ENCODE peak calls at places on chromosomes 12 and 14, in nine cellular contexts. I is tibial artery, Y is tibial nerve, R is heart right ventricle, P is ovary, S is lower lobe of right lung, J is neural progenitor cell, K is IMR-90, O is cardiac muscle cell. N is an unnamed sample. For H3K27me3 and H3K9me3, the result is how much of the 10 kb centered on the place peaks cover.

GRCh38 chr14:74905595-74906142 is 17.4 kb downstream of the RPS6KL1 start:
- DNase-seq in I (peak), Y (peak), R (peak), P (peak), S (peak), J (peak), K (peak), O (peak), N (peak)

GRCh38 chr12:116818341-116818856 is 62.8 kb downstream of the HRK start:
- DNase-seq in I (no peak), Y (peak), R (peak), P (peak), S (no peak), J (no peak), K (peak), O (peak), N (peak)

GRCh38 chr12:100481021-100481420 is 7.4 kb downstream of the NR1H4 start:
- DNase-seq in I (no peak), Y (no peak), R (no peak), P (no peak), S (no peak), J (no peak), K (no peak), O (no peak), N (no peak)

GRCh38 chr12:21296751-21297406 is 37.8 kb downstream of the SLCO1A2 start:
- DNase-seq in I (no peak), Y (no peak), R (no peak), P (no peak), S (no peak), J (peak), K (peak), O (peak), N (no peak)

GRCh38 chr12:13945641-13946040 is 35.8 kb downstream of the GRIN2B start:
- DNase-seq in I (no peak), Y (no peak), R (no peak), P (no peak), S (no peak), J (no peak), K (no peak), O (no peak), N (no peak)

GRCh38 chr14:86796221-86797074 is 1196.5 kb downstream of the GALC start:
- DNase-seq in I (no peak), Y (no peak), R (no peak), P (no peak), S (no peak), J (no peak), K (peak), O (peak), N (no peak)

GRCh38 chr12:79776111-79776510 is 85.3 kb upstream of the PAWR start:
- DNase-seq in I (no peak), Y (no peak), R (no peak), P (no peak), S (no peak), J (no peak), K (peak), O (peak), N (no peak)

GRCh38 chr12:113893221-113893620 is 72.9 kb downstream of the RBM19 start:
- DNase-seq in I (no peak), Y (no peak), R (no peak), P (no peak), S (no peak), J (no peak), K (no peak), O (no peak), N (no peak)

GRCh38 chr12:95545303-95545702 is 6.0 kb downstream of the USP44 start:
- DNase-seq in I (no peak), Y (no peak), R (no peak), P (no peak), S (no peak), J (no peak), K (no peak), O (no peak), N (no peak)

GRCh38 chr12:3560295-3560620 is 69.3 kb downstream of the PRMT8 start:
- DNase-seq in I (peak), Y (no peak), R (no peak), P (no peak), S (no peak), J (no peak), K (no peak), O (no peak), N (no peak)

GRCh38 chr12:82510386-82510785 is 152.1 kb downstream of the METTL25 start:
- DNase-seq in I (no peak), Y (no peak), R (no peak), P (no peak), S (no peak), J (no peak), K (no peak), O (no peak), N (no peak)

GRCh38 chr12:47987411-47988072 is 16.7 kb downstream of the COL2A1 start:
- DNase-seq in I (no peak), Y (no peak), R (no peak), P (no peak), S (no peak), J (no peak), K (peak), O (peak), N (no peak)

GRCh38 chr14:72948481-72949138 is 22.3 kb downstream of the DCAF4 start:
- DNase-seq in I (peak), Y (peak), R (peak), P (peak), S (peak), J (peak), K (peak), O (peak), N (peak)

GRCh38 chr12:2395352-2395977 is 342.7 kb downstream of the CACNA1C start:
- DNase-seq in I (no peak), Y (peak), R (peak), P (no peak), S (peak), J (peak), K (peak), O (peak), N (peak)

GRCh38 chr14:91310620-91311283 is 66.2 kb upstream of the GPR68 start:
- DNase-seq in I (no peak), Y (no peak), R (no peak), P (no peak), S (peak), J (no peak), K (no peak), O (no peak), N (no peak)

GRCh38 chr14:101408077-101408831 is 153.0 kb upstream of the DIO3 start:
- DNase-seq in I (peak), Y (peak), R (no peak), P (peak), S (no peak), J (no peak), K (peak), O (peak), N (no peak)
- H3K27me3 ChIP-seq in I (under half), Y (under half), R (under half), P (under half), S (under half), J (under half), K (under half), O (under half), N (under half)

DNA sequence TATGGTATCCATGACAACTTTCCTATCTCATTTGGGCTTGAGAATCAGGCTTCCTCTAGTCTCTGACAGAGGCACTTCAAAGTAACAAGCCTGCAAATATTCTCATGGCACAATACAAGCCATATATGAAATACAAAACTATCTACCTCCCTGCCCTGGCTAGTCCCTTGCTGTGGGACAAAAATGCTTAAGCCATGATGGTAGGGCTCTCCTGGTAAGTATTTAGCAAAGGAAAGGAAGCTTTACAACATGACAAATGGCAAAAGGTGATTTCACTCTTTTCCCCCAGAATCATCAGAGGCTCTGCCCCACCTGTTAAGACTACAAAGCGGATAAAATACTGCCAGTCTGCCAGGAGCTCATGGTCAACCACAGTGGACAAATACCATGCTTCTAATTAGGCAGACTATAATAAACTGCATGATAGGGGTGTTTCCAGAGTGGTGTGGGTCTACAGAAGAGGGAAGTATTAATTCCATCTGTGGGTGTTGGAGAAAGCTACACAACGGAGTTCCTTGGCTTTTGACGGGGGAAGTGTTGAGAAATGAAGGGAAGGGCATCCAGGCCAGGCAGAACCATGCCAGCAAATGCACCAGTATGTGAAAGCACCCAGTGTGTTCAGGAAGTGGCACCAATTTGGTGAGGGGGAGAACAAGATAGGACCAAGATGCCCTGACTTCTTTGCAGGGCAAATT is 92.9 kb downstream of the SPTSSA start:
- DNase-seq in I (no peak), Y (no peak), R (no peak), P (no peak), S (no peak), J (no peak), K (no peak), O (no peak), N (no peak)
- H3K27ac ChIP-seq in I (no peak), Y (no peak), R (no peak), P (no peak), S (peak), J (no peak), K (peak), O (no peak), N (no peak)

DNA sequence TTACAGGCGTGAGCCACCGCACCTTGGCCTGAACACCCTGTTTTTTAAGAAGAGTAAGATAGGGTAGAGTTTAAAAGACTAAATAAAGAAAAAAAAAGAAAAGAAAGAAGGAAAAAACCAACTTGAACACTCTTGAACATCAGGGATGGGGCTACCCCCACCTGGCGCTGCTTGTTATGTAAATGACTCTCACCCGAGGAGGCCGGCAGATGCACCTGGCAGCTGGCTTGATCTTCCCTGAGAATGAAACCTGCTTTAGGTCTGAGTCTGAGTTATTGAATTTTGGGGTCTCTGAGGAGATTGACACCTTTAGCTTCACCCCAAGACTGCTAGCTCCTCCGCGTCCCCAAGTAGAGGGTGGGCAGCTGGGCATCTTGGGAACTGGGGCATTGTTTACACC is 15.5 kb upstream of the MEG3 start:
- DNase-seq in I (no peak), Y (no peak), R (no peak), P (no peak), S (no peak), J (no peak), K (no peak), O (no peak), N (peak)
- H3K9me3 ChIP-seq in I (under half), Y (half or more), R (under half), P (under half), S (under half), J (under half), K (under half), O (under half), N (under half)

DNA sequence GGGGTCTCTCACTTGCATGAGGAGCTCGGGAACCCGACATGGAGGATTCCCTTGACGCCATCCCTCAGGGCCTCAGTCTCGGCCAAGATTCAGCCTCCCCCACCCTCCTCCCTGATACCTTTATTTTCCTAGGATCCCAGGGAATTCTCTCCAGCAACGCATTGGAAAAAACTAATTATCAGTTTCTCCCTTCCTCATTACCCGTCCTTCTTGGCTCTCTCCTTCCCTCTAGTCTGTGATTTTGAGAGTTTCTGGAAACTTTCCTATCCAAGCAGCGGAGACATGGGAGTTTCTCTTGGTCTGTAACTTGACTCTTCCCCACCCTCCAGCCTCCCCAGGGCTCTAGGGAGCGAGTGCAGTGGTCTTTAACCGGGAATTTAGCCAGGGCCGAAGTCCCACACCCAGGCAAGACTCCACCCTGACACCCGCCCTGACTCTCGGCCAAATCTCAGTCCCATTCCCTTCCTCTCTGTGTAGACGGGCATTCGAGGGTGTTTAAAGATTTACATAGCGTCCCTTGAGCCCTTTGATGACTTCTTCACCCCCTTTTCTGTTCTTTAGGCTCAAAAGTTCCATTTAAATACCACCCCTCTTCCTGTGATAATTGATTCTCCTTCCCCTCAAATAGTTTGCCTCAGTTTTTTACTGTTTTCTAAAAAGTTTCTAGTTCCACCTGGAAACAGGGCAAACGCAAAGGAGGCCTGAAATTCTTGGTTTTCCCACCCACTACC is 6.7 kb downstream of the HOXC5 start:
- DNase-seq in I (peak), Y (peak), R (no peak), P (peak), S (no peak), J (peak), K (no peak), O (no peak), N (peak)
- H3K27me3 ChIP-seq in I (under half), Y (under half), R (half or more), P (under half), S (half or more), J (half or more), K (half or more), O (half or more), N (under half)

GRCh38 chr12:20097561-20097960 is 270.8 kb upstream of the PDE3A start:
- DNase-seq in I (no peak), Y (no peak), R (no peak), P (no peak), S (no peak), J (no peak), K (peak), O (peak), N (no peak)
- H3K27ac ChIP-seq in I (peak), Y (peak), R (no peak), P (no peak), S (no peak), J (no peak), K (no peak), O (no peak), N (no peak)

DNA sequence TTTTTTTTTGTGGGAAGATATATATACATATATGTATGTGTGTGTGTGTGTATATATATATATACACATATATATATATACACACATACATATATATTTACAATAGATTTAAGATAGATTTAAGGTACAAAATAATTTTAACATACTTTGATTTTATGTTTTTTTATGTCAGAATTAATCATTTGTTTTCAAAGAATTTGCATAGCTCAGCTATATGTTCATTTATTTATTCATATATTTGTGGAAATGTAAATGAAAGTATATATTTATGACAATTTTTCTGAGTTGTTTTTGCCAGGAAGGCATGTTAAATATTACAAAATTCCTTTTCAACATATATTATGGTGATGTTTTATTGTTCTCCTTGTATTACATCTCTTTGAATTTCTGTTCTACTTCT is 887.4 kb upstream of the NOVA1 start:
- DNase-seq in I (no peak), Y (no peak), R (no peak), P (no peak), S (no peak), J (no peak), K (no peak), O (no peak), N (no peak)
- H3K9me3 ChIP-seq in I (under half), Y (under half), R (under half), P (under half), S (under half), J (under half), K (under half), O (under half), N (under half)

N was measured in SJCRH30.